ENCODE peak calls at places on chromosomes 4 and X, in nine cellular contexts. V is bronchial epithelial cell, Z is osteocyte, U is GM13977, G is mammary epithelial cell, P is esophagus squamous epithelium, N is colonic mucosa, F is Calu3, X is kidney. Y is an unnamed sample.

GRCh38 chrX:149504226-149504914 is 736 bp downstream of the IDS start:
- DNase-seq in F (peak), Z (no peak), N (no peak), P (no peak), X (no peak), U (peak), V (no peak), G (no peak), Y (no peak)

GRCh38 chr4:144411119-144411518 is 234.8 kb upstream of the HHIP start:
- DNase-seq in X (no peak), U (no peak), G (no peak), F (no peak), V (no peak), N (no peak), P (no peak), Z (no peak), Y (no peak)

GRCh38 chrX:109902665-109903064 is 100.2 kb upstream of the TMEM164 start:
- DNase-seq in U (no peak), V (no peak), Z (no peak), X (no peak), P (no peak), F (no peak), N (no peak), G (no peak), Y (no peak)

GRCh38 chrX:54799046-54799445 is 991 bp upstream of the ITIH6 start:
- DNase-seq in N (no peak), F (no peak), V (no peak), G (no peak), X (no peak), P (no peak), Z (no peak), U (no peak), Y (no peak)

GRCh38 chr4:52914051-52914605 is 52.0 kb downstream of the RASL11B start:
- DNase-seq in G (no peak), X (no peak), Z (no peak), F (peak), V (peak), N (no peak), P (no peak), U (no peak), Y (no peak)

GRCh38 chr4:124851741-124852140 is 139.2 kb upstream of the ANKRD50 start:
- DNase-seq in F (no peak), X (no peak), U (no peak), Z (no peak), V (peak), P (no peak), N (no peak), G (no peak), Y (no peak)

GRCh38 chr4:38743866-38744265 is 38.9 kb downstream of the TLR10 start:
- DNase-seq in N (no peak), U (no peak), Z (no peak), F (no peak), G (no peak), P (no peak), V (no peak), X (no peak), Y (no peak)

GRCh38 chr4:30839583-30840520 is 119.7 kb downstream of the PCDH7 start:
- DNase-seq in P (no peak), Z (no peak), V (peak), N (no peak), X (no peak), F (no peak), U (no peak), G (peak), Y (no peak)

GRCh38 chr4:113586072-113586471 is 175.5 kb downstream of the CAMK2D start:
- DNase-seq in U (no peak), N (no peak), Z (no peak), V (no peak), X (no peak), P (no peak), F (no peak), G (no peak), Y (no peak)

GRCh38 chrX:18390941-18391538 is 34.4 kb upstream of the CDKL5 start:
- DNase-seq in N (peak), X (no peak), G (peak), Z (no peak), P (peak), V (peak), U (peak), F (peak), Y (peak)

GRCh38 chr4:141642068-141642467 is 5.7 kb downstream of the IL15 start:
- DNase-seq in F (no peak), N (no peak), X (no peak), Z (no peak), V (no peak), P (no peak), G (no peak), U (no peak), Y (no peak)

GRCh38 chrX:41382699-41383645 is 49.0 kb downstream of the DDX3X start:
- DNase-seq in N (peak), X (no peak), Z (no peak), P (no peak), F (peak), U (no peak), V (no peak), G (no peak), Y (no peak)

GRCh38 chr4:78372282-78372988 is 179.1 kb upstream of the ANXA3 start:
- DNase-seq in U (no peak), F (no peak), P (no peak), V (no peak), G (no peak), N (no peak), Z (no peak), X (no peak), Y (no peak)

GRCh38 chrX:17377047-17377692 is 2.2 kb downstream of the NHS start:
- DNase-seq in U (no peak), P (no peak), X (peak), V (peak), Z (no peak), G (peak), F (peak), N (peak), Y (peak)

GRCh38 chr4:169621754-169622481 is 1.5 kb downstream of the CLCN3 start:
- DNase-seq in N (no peak), Z (no peak), P (no peak), G (peak), V (peak), U (no peak), F (no peak), X (no peak), Y (no peak)

GRCh38 chr4:77776182-77777134 is 42.7 kb downstream of the CNOT6L start:
- DNase-seq in X (no peak), N (no peak), F (no peak), V (no peak), U (no peak), Z (no peak), P (no peak), G (no peak), Y (no peak)

GRCh38 chr4:159420162-159421057 is 317.5 kb downstream of the RAPGEF2 start:
- DNase-seq in F (no peak), V (no peak), N (no peak), P (no peak), U (no peak), X (no peak), G (no peak), Z (no peak), Y (no peak)

GRCh38 chr4:8738471-8738931 is 133.1 kb downstream of the HMX1 start:
- DNase-seq in F (no peak), V (no peak), Z (peak), X (no peak), G (no peak), N (no peak), P (no peak), U (no peak), Y (no peak)

GRCh38 chrX:136468391-136469103 is 19.2 kb upstream of the BRS3 start:
- DNase-seq in Z (no peak), P (no peak), V (no peak), U (no peak), X (no peak), G (no peak), N (peak), F (no peak), Y (no peak)

GRCh38 chrX:120238947-120239346 is 11.7 kb upstream of the ZBTB33 start:
- DNase-seq in G (no peak), P (no peak), N (no peak), V (peak), U (no peak), X (no peak), F (no peak), Z (no peak), Y (no peak)

GRCh38 chr4:138487217-138487616 is 245.1 kb upstream of the SLC7A11 start:
- DNase-seq in F (no peak), Z (no peak), U (no peak), V (no peak), P (no peak), N (no peak), G (no peak), X (no peak), Y (no peak)

GRCh38 chr4:75710246-75710645 is 14.1 kb upstream of the USO1 start:
- DNase-seq in P (no peak), N (no peak), Z (peak), V (no peak), F (no peak), U (no peak), X (no peak), G (no peak), Y (no peak)

GRCh38 chrX:150663061-150663460 is 30.1 kb upstream of the MTMR1 start:
- DNase-seq in G (no peak), F (no peak), P (no peak), U (no peak), Z (no peak), N (no peak), V (no peak), X (no peak), Y (no peak)

GRCh38 chrX:49071877-49072711 is 1.7 kb downstream of the PRAF2 start:
- DNase-seq in G (no peak), N (peak), V (peak), Z (no peak), F (no peak), P (no peak), X (peak), U (no peak), Y (no peak)

GRCh38 chr4:55920571-55920970 is 28.2 kb upstream of the CEP135 start:
- DNase-seq in X (no peak), N (no peak), G (no peak), Z (no peak), F (no peak), V (no peak), P (no peak), U (no peak), Y (no peak)

DNA sequence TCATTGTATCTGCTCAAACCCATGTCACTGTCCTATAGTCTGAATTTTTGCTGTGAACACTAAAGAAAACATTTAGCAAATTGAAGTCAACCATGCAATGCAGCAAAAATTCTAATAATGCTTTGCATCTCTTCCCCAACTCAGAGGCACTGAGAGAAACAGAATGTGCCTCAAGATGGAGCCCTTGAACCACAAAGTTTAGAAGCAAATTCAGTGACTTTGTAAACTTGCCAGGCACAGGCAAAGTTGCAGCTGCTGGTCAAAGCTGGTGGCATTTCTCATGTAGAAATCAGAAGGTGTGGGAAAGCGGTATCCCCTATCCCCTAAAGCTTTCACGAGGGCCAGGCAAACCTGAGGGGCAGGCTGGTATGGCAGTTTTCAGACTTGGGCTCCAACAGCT is 121.7 kb upstream of the DIPK2B start:
- DNase-seq in U (no peak), V (peak), N (peak), Z (no peak), F (peak), P (no peak), G (peak), X (no peak), Y (peak)
- TF ChIP-seq CTCF in U (peak), V (peak), N (peak), Z (peak), F (peak), P (no peak), G (peak), X (peak), Y (peak)

DNA sequence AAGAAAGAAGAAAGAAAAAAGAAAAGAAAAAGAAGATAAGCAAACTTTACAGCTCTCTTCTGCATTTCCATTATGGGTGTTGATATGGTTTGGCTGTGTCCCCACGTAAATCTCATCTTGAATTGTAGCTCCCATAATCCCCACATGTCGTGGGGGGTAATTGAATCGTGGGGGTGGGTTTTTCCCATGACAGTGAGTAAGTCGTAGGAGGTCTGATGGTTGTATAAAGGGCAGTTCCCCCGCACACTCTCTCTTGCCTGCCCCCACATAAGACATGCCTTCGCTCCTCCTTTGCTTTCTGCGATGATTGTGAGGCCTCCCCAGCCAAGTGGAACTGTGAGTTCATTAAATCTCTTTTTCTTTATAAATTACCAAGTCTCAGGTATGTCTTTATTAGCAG is 7.3 kb upstream of the RAB9A start:
- DNase-seq in U (no peak), G (no peak), Z (no peak), V (no peak), F (no peak), N (no peak), P (no peak), X (no peak), Y (no peak)
- TF ChIP-seq CTCF in U (no peak), G (no peak), Z (no peak), V (no peak), F (no peak), N (no peak), P (no peak), X (no peak), Y (no peak)

GRCh38 chrX:7706032-7706431 is 136.9 kb upstream of the VCX start:
- DNase-seq in N (no peak), F (no peak), V (peak), P (no peak), G (no peak), Z (no peak), X (no peak), U (no peak), Y (no peak)
- TF ChIP-seq CTCF in N (no peak), F (no peak), V (peak), P (no peak), G (peak), Z (peak), X (no peak), U (peak), Y (no peak)

DNA sequence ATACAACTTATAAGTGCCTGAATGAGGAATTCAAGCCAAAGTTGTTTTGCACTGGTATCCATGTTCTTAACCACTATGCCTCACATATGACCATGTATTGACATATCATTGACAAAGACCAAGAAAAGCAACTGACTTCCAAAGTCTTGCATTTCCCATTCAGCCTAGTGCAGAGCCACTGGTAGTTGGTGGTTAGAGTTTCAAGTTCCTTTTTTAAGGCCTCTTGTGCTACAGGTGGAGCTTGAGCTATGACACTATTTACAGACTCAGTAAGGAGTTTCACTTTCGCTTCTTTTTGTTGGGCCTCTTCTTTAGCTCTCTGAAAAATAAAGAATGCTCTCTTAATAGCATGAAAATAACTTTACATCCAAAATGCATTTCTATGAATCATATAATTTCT is 763.0 kb downstream of the DMD start:
- DNase-seq in F (peak), Z (no peak), V (peak), G (no peak), N (no peak), P (no peak), X (no peak), U (peak), Y (no peak)
- TF ChIP-seq CTCF in F (no peak), Z (no peak), V (no peak), G (no peak), N (no peak), P (no peak), X (no peak), U (no peak), Y (no peak)

DNA sequence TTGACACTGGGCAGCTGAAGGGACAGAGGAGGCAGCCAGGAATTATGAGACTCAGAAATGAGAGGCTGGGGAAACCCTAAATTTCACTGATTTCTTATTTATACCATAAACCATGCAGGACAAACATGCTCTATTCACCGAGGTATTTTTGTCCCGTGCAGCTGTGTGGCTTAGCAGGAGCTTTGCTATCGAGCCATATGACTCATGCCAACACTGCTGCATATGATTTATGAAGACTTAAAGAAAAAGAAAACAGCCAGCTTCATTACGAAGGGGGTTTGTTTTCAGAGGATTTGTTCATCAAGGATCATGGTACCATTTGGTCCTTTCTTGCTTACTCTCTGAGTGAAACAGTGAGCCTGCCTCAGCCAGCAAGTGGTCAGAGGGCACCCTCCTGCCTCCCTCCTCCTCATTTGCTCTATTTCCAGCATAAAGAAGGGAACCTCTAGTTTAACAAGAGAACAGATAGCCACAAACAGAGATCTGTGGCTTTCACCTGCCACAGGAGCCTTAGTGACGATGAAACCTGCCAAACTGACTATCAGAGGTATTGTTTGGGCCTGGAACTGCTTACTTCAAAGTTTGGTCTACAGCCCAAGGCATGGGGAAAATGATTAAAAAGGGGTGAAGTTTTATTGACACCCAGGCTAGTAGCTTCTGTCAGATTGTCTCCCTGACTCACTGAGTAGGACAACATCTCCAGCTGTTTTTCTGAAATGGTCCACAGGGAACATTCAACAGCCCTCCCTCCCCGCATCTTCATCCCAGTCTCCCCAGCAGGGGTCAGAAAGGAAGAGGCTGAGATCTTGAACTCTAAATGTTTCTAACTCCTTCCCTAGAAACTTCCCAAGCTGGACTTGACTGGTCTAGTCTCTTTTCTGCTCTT is 80.1 kb upstream of the MAML3 start:
- DNase-seq in F (no peak), X (no peak), G (no peak), P (no peak), V (no peak), U (no peak), N (no peak), Z (no peak), Y (peak)
- TF ChIP-seq CTCF in F (no peak), X (no peak), G (no peak), P (no peak), V (no peak), U (no peak), N (no peak), Z (no peak), Y (no peak)

DNA sequence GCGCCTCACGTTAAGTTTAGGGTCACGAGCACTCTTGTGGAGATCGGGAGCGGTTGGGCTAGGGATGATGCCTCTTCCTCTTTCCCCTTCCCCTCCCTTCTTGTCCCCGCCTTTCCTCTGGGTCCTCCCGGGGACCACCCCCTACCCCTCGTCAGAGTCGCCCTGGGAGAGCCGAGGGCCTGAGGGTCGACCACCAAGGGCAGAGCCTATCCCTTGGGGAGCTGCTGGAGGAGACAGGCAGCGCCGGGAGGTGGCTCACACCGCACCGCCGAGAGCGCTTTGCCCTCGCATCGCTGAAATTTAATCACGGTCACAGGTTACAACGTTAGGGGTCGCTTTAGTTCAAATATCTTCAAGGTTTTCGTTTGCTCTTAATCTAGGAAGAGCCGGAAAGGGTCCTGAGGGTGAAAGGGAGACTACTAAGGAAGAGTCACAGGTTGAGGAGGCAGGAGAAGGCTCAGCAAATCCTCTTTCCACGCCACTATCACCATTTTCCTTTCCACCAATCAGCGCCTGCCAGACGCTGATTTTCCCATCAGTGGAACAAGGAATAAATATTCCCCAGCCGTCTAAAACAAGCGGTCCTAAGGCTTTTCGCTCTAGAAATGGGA is 529 bp upstream of the SNCA start:
- DNase-seq in F (peak), Z (no peak), P (no peak), N (peak), X (peak), V (peak), U (peak), G (peak), Y (peak)
- TF ChIP-seq CTCF in F (no peak), Z (no peak), P (no peak), N (no peak), X (no peak), V (peak), U (no peak), G (peak), Y (peak)

Y was measured in RWPE1.